ENCODE peak calls at places on chromosomes 4 and X, in five cellular contexts. One of them, this sample, is unnamed.

GRCh38 chrX:119236599-119237525 is 777 bp downstream of the PGRMC1 start:
- DNase-seq in ovary: peak
- DNase-seq in MM.1S: peak
- DNase-seq in kidney: peak
- DNase-seq in heart left ventricle: peak
- DNase-seq in this sample: peak

GRCh38 chrX:3286196-3286920 is 60.1 kb downstream of the MXRA5 start:
- DNase-seq in MM.1S: no peak
- DNase-seq in ovary: no peak
- DNase-seq in heart left ventricle: no peak
- DNase-seq in kidney: no peak
- DNase-seq in this sample: no peak

GRCh38 chrX:45771560-45772340 is 571.1 kb upstream of the DIPK2B start:
- DNase-seq in ovary: no peak
- DNase-seq in MM.1S: peak
- DNase-seq in kidney: peak
- DNase-seq in heart left ventricle: peak
- DNase-seq in this sample: peak

GRCh38 chr4:173990126-173990878 is 293.2 kb downstream of the FBXO8 start:
- DNase-seq in heart left ventricle: no peak
- DNase-seq in ovary: no peak
- DNase-seq in MM.1S: peak
- DNase-seq in kidney: no peak
- DNase-seq in this sample: no peak

GRCh38 chrX:27893211-27893610 is 85.4 kb downstream of the MAGEB10 start:
- DNase-seq in ovary: no peak
- DNase-seq in MM.1S: no peak
- DNase-seq in kidney: no peak
- DNase-seq in heart left ventricle: no peak
- DNase-seq in this sample: no peak

GRCh38 chr4:61501812-61502211 is 301.7 kb downstream of the ADGRL3 start:
- DNase-seq in MM.1S: no peak
- DNase-seq in kidney: no peak
- DNase-seq in heart left ventricle: no peak
- DNase-seq in ovary: no peak
- DNase-seq in this sample: no peak

GRCh38 chr4:100842856-100843255 is 325.0 kb upstream of the EMCN start:
- DNase-seq in ovary: no peak
- DNase-seq in heart left ventricle: no peak
- DNase-seq in kidney: no peak
- DNase-seq in MM.1S: no peak
- DNase-seq in this sample: no peak

GRCh38 chr4:123804171-123804721 is 407.7 kb downstream of the SPRY1 start:
- DNase-seq in MM.1S: no peak
- DNase-seq in ovary: no peak
- DNase-seq in kidney: no peak
- DNase-seq in heart left ventricle: no peak
- DNase-seq in this sample: no peak

GRCh38 chrX:124501566-124501965 is 155.2 kb downstream of the SH2D1A start:
- DNase-seq in MM.1S: no peak
- DNase-seq in heart left ventricle: no peak
- DNase-seq in kidney: no peak
- DNase-seq in ovary: no peak
- DNase-seq in this sample: no peak

GRCh38 chrX:24774650-24775049 is 80.9 kb downstream of the POLA1 start:
- DNase-seq in ovary: no peak
- DNase-seq in heart left ventricle: no peak
- DNase-seq in kidney: no peak
- DNase-seq in MM.1S: no peak
- DNase-seq in this sample: no peak

GRCh38 chrX:39809326-39809725 is 288.4 kb downstream of the BCOR start:
- DNase-seq in kidney: no peak
- DNase-seq in MM.1S: no peak
- DNase-seq in heart left ventricle: no peak
- DNase-seq in ovary: no peak
- DNase-seq in this sample: no peak

GRCh38 chr4:8272472-8273428 is 3.2 kb downstream of the HTRA3 start:
- DNase-seq in kidney: peak
- DNase-seq in MM.1S: no peak
- DNase-seq in ovary: peak
- DNase-seq in heart left ventricle: peak
- DNase-seq in this sample: no peak

DNA sequence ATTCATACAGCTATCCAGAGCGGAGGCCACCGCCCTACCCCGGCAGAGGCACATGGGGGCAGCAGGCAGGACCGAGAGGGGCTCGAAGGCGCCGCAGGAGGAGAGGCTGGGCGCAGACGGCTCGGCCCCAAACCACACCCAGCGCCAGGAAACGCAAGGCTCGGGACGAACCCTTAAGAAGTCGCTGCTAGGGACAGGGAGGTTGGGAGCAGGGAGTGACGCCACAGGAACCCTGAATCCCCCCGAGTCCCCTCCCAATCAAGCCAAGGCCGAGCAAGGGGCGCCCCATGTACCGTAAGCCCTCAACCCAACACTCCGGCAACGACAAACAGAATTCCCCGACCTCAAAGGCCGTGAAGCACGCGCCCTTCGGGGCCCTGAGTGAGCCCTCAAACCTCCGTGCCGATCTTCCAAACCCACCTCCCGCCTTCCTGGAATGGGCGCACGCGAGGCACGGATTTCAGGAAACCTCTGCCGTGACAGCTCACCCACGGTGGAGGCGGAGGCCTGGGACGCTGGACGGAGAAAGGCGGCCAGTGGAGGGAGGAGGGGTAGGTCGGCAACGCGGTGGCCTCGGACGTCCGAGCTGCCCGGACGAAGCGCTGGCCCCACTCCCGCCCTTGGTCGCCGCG is 1.8 kb downstream of the ZFYVE28 start:
- DNase-seq in heart left ventricle: no peak
- DNase-seq in MM.1S: no peak
- DNase-seq in ovary: no peak
- DNase-seq in kidney: peak
- DNase-seq in this sample: no peak
- TF ChIP-seq CTCF in heart left ventricle: no peak
- TF ChIP-seq CTCF in MM.1S: no peak
- TF ChIP-seq CTCF in ovary: no peak
- TF ChIP-seq CTCF in kidney: no peak
- TF ChIP-seq CTCF in this sample: no peak

DNA sequence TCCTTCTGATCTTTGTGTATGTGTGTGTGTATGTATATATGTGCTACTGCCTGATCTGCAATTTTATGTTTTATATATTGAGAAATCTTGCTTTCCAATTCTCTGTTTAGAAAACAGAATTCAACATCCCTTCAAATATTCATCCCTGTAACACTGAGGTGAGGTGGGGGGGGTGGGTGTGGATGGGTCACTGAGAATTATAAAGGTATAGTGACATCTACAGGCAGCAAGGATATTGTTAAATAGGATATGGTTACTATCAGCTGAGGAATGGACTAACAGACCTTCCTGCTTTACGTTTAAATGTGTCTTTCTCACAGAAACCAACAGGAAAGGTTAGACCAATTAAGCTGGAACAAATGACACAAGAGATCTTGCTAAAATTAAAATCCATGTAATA is 19.0 kb upstream of the MAGEB2 start:
- DNase-seq in heart left ventricle: no peak
- DNase-seq in kidney: no peak
- DNase-seq in MM.1S: peak
- DNase-seq in ovary: no peak
- DNase-seq in this sample: no peak
- TF ChIP-seq CTCF in heart left ventricle: no peak
- TF ChIP-seq CTCF in kidney: no peak
- TF ChIP-seq CTCF in MM.1S: peak
- TF ChIP-seq CTCF in ovary: no peak
- TF ChIP-seq CTCF in this sample: no peak

DNA sequence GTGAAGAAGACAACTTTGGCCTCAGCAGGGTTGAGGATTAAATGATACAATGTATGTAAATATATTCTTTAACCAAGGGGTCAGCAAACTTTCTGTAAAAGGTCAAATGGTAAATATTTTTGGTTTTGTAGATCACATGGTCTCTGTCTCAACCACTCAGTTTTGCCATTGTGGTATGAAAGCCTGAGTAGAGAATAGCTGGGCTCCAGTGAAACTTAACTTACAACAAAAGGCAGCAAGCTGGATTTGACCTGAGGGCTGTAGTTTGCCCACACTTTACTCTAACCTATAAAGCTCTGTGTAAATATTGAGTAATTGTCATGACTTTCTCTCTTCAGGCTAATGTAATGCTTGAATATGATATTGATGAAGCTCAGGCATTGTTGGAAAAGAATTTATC is 19.6 kb downstream of the VBP1 start:
- DNase-seq in heart left ventricle: no peak
- DNase-seq in kidney: no peak
- DNase-seq in ovary: no peak
- DNase-seq in MM.1S: peak
- DNase-seq in this sample: no peak
- TF ChIP-seq CTCF in heart left ventricle: no peak
- TF ChIP-seq CTCF in kidney: no peak
- TF ChIP-seq CTCF in ovary: no peak
- TF ChIP-seq CTCF in MM.1S: no peak
- TF ChIP-seq CTCF in this sample: no peak

GRCh38 chrX:110146521-110146920 is 143.6 kb downstream of the TMEM164 start:
- DNase-seq in heart left ventricle: no peak
- DNase-seq in ovary: peak
- DNase-seq in kidney: no peak
- DNase-seq in MM.1S: peak
- DNase-seq in this sample: peak
- TF ChIP-seq CTCF in heart left ventricle: peak
- TF ChIP-seq CTCF in ovary: peak
- TF ChIP-seq CTCF in kidney: peak
- TF ChIP-seq CTCF in MM.1S: peak
- TF ChIP-seq CTCF in this sample: peak

GRCh38 chr4:183366436-183366835 is 44.2 kb upstream of the CLDN24 start:
- DNase-seq in kidney: no peak
- DNase-seq in ovary: no peak
- DNase-seq in MM.1S: no peak
- DNase-seq in heart left ventricle: no peak
- DNase-seq in this sample: no peak

GRCh38 chr4:183362036-183362435 is 39.8 kb upstream of the CLDN24 start:
- DNase-seq in MM.1S: no peak
- DNase-seq in kidney: no peak
- DNase-seq in ovary: no peak
- DNase-seq in heart left ventricle: no peak
- DNase-seq in this sample: no peak

GRCh38 chr4:183364025-183364424 is 41.8 kb upstream of the CLDN24 start:
- DNase-seq in kidney: no peak
- DNase-seq in ovary: no peak
- DNase-seq in heart left ventricle: no peak
- DNase-seq in MM.1S: no peak
- DNase-seq in this sample: no peak

GRCh38 chr4:183360161-183360919 is 38.1 kb upstream of the CLDN24 start:
- DNase-seq in MM.1S: no peak
- DNase-seq in heart left ventricle: no peak
- DNase-seq in kidney: no peak
- DNase-seq in ovary: no peak
- DNase-seq in this sample: no peak

GRCh38 chr4:183362916-183363542 is 40.8 kb upstream of the CLDN24 start:
- DNase-seq in kidney: no peak
- DNase-seq in heart left ventricle: no peak
- DNase-seq in MM.1S: no peak
- DNase-seq in ovary: no peak
- DNase-seq in this sample: no peak
- TF ChIP-seq CTCF in kidney: no peak
- TF ChIP-seq CTCF in heart left ventricle: no peak
- TF ChIP-seq CTCF in MM.1S: no peak
- TF ChIP-seq CTCF in ovary: no peak
- TF ChIP-seq CTCF in this sample: no peak

GRCh38 chrX:57977992-57978391 is 67.7 kb upstream of the ZXDA start:
- DNase-seq in kidney: no peak
- DNase-seq in MM.1S: no peak
- DNase-seq in ovary: no peak
- DNase-seq in heart left ventricle: no peak
- DNase-seq in this sample: no peak
- TF ChIP-seq CTCF in kidney: no peak
- TF ChIP-seq CTCF in MM.1S: no peak
- TF ChIP-seq CTCF in ovary: no peak
- TF ChIP-seq CTCF in heart left ventricle: no peak
- TF ChIP-seq CTCF in this sample: no peak

This sample was measured in tibial artery.